ENCODE peak calls at places on chromosomes 3 and 15, in seven cellular contexts. O is A549, Y is kidney, C is left ventricle myocardium inferior, D is heart left ventricle, W is small intestine, K is SJCRH30. A is an unnamed sample. For H3K4me1, the result is how much of the 10 kb centered on the place peaks cover.

GRCh38 chr3:124126446-124127017 is 134.6 kb upstream of the ROPN1 start:
- DNase-seq in O (no peak), Y (no peak), C (no peak), D (no peak), W (no peak), K (no peak), A (no peak)

GRCh38 chr15:94238539-94239118 is 7.3 kb downstream of the MCTP2 start:
- DNase-seq in O (no peak), Y (no peak), C (no peak), D (no peak), W (no peak), K (no peak), A (no peak)

GRCh38 chr15:48388017-48388936 is 57.0 kb downstream of the DUT start:
- DNase-seq in O (no peak), Y (no peak), C (no peak), D (no peak), W (no peak), K (peak), A (no peak)

GRCh38 chr3:65045138-65045537 is 357.3 kb upstream of the ADAMTS9 start:
- DNase-seq in O (no peak), Y (no peak), C (no peak), D (no peak), W (no peak), K (no peak), A (no peak)

GRCh38 chr3:41673643-41674042 is 288.3 kb downstream of the ULK4 start:
- DNase-seq in O (no peak), Y (no peak), C (no peak), D (no peak), W (no peak), K (no peak), A (no peak)

GRCh38 chr3:170703121-170703588 is 117.3 kb upstream of the SLC7A14 start:
- DNase-seq in O (no peak), Y (no peak), C (no peak), D (no peak), W (no peak), K (peak), A (no peak)

GRCh38 chr3:99645277-99646106 is 7.1 kb downstream of the COL8A1 start:
- DNase-seq in O (no peak), Y (no peak), C (no peak), D (no peak), W (no peak), K (peak), A (no peak)

GRCh38 chr15:71411538-71412482 is 296.5 kb downstream of the THSD4 start:
- DNase-seq in O (peak), Y (no peak), C (no peak), D (no peak), W (peak), K (no peak), A (no peak)

GRCh38 chr3:54374214-54374855 is 252.0 kb downstream of the CACNA2D3 start:
- DNase-seq in O (peak), Y (no peak), C (no peak), D (no peak), W (peak), K (peak), A (no peak)

DNA sequence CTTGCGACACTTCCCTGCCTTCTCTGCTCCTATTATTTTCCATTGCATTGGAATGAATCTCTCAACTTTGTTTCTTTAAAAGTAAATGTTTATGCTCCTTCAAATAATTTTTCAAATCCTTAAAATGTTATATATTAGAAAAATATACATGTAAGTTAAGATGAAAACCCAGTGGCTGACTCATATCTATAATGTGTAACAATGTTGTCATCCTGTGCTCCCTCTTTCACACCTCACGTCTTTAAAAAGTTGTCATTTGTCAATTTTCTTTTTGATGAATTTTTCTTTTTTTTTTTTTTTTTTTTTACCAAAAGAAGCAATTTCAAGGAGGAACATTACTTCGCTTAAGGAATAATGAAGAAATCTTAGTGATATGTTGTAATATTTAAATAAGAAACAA is 3.7 kb downstream of the RBMS3 start:
- DNase-seq in O (no peak), Y (no peak), C (no peak), D (no peak), W (no peak), K (no peak), A (no peak)
- H3K4me1 ChIP-seq in O (half or more), Y (under half), C (half or more), D (under half), W (under half), K (under half), A (under half)

DNA sequence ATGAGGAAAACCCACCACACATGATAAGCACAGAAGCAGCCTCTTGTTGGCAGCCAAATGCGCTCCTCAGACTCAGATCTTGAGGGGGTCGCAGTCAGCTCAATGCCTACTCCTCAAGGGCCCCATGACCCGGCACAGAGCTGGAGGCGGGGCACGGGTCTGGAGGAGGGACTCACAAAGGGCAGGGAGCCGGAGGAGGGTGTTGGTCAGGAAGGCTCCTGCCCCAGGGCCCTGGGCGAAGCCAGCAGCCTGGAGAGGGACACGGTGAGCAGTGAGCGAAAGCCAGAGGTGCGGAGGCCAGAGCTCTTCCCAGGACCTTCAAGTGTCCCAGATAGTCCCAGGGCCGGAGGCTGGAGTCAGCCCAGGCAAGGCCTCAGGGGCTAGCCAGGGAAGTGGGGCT is 9.8 kb downstream of the CACNA2D2 start:
- DNase-seq in O (no peak), Y (no peak), C (no peak), D (no peak), W (no peak), K (no peak), A (no peak)
- H3K4me1 ChIP-seq in O (under half), Y (under half), C (under half), D (under half), W (under half), K (under half), A (under half)

DNA sequence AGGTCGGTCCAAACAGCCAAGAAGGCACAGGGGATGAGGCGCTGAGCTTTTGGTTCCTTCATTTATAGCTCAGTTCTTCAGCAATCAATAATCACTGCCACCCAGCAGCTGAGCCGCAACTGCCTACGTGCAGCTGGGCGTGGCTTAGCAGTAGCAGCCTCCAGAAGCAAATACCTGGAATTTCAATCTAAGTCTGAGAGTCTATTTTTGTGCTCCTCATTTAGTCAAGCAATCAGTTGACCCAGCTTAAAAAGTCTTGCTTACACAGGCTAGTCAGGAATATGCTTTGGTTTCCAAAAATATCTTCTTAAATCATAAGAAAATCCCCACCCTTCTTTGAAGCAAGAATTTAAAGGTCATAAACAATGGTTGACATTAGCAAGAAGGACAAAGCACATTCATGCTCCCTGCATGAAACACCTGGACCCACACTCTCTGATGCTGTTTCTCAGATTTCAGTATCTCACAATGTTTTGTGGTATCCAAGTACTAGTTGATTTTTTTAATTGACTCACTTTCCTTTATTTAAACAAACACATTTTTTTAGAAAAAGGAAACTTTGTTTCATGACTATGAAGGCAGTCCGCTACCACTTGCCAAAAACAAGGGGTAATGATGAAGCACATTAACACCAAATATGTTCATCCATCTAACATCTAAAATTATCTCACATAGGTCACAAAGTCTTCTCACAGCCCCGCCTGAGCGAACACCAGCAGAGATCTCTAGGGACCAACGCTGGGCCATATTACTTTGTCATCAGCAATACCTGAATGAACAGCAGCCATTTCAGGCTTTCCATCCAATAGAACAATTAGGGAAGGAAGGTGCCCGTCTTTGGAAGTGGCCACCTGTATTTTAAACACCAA is 106.1 kb downstream of the OXNAD1 start:
- DNase-seq in O (no peak), Y (no peak), C (peak), D (peak), W (peak), K (no peak), A (no peak)
- H3K4me1 ChIP-seq in O (under half), Y (under half), C (half or more), D (half or more), W (under half), K (under half), A (half or more)

DNA sequence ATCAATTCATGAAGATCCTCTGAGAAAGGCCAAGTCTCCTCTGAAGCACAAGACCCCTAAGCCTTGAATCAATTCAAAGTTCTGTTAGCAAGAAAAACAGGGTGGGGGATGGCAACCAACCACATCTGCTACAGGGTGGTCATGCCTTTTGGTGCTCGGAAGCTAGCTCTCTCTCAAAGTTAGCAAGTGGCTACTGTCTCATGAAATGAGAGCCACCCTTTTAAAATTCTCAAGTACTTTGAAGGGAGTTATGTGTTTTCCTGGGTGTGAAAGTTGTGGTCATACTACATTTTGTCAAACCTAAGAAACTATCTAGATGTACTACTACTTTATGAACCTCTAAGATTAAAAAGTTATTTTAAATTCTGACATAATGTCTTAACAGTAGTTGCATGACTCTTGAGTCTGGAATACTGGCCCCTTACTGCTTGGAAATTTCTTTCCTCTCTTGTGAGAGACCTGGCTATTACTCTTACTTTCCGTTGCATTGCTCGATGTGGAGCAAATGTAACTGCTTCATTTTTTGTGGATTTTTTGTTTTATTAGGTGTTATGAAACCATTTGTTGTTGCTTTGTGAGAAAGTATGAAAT is 116.1 kb downstream of the CHST2 start:
- DNase-seq in O (no peak), Y (no peak), C (no peak), D (no peak), W (no peak), K (no peak), A (no peak)
- H3K4me1 ChIP-seq in O (under half), Y (under half), C (under half), D (under half), W (under half), K (under half), A (under half)

GRCh38 chr3:197311591-197311990 is 13.2 kb upstream of the DLG1 start:
- DNase-seq in O (no peak), Y (no peak), C (no peak), D (no peak), W (no peak), K (no peak), A (no peak)
- H3K4me1 ChIP-seq in O (under half), Y (under half), C (under half), D (under half), W (under half), K (under half), A (under half)

A was measured in spleen.